ENCODE peak calls at places on chromosomes 7 and 10, in seven cellular contexts. X is right lobe of liver, M is colonic mucosa, D is DND-41, I is WERI-Rb-1, H is adrenal gland, G is small intestine. C is an unnamed sample. For H3K9me3, the result is how much of the 10 kb centered on the place peaks cover.

GRCh38 chr7:150367677-150368097 is 935 bp upstream of the REPIN1 start:
- DNase-seq in X (no peak), M (no peak), D (no peak), I (no peak), H (no peak), G (no peak), C (no peak)

GRCh38 chr7:14635955-14636354 is 266.6 kb downstream of the DGKB start:
- DNase-seq in X (no peak), M (no peak), D (no peak), I (no peak), H (no peak), G (peak), C (no peak)

GRCh38 chr7:93359520-93360198 is 127.5 kb downstream of the VPS50 start:
- DNase-seq in X (no peak), M (no peak), D (no peak), I (no peak), H (no peak), G (no peak), C (no peak)

GRCh38 chr7:36840930-36841329 is 116.6 kb upstream of the AOAH start:
- DNase-seq in X (no peak), M (no peak), D (no peak), I (no peak), H (no peak), G (no peak), C (no peak)

GRCh38 chr10:124012991-124013390 is 80.4 kb downstream of the CHST15 start:
- DNase-seq in X (peak), M (no peak), D (no peak), I (no peak), H (no peak), G (no peak), C (no peak)

GRCh38 chr10:123134915-123135414 is 805 bp upstream of the HMX3 start:
- DNase-seq in X (no peak), M (no peak), D (no peak), I (no peak), H (no peak), G (no peak), C (no peak)

GRCh38 chr7:55476071-55476803 is 96.1 kb downstream of the VOPP1 start:
- DNase-seq in X (no peak), M (no peak), D (no peak), I (no peak), H (peak), G (no peak), C (no peak)

GRCh38 chr10:125085281-125085680 is 75.1 kb downstream of the CTBP2 start:
- DNase-seq in X (no peak), M (no peak), D (no peak), I (peak), H (no peak), G (no peak), C (no peak)

GRCh38 chr7:74290999-74291441 is 1.8 kb downstream of the CLIP2 start:
- DNase-seq in X (no peak), M (peak), D (no peak), I (no peak), H (no peak), G (peak), C (no peak)

GRCh38 chr10:30985552-30985951 is 46.1 kb downstream of the ZNF438 start:
- DNase-seq in X (no peak), M (no peak), D (no peak), I (no peak), H (no peak), G (no peak), C (no peak)

GRCh38 chr7:138338361-138338760 is 121.7 kb upstream of the TRIM24 start:
- DNase-seq in X (peak), M (peak), D (no peak), I (no peak), H (peak), G (no peak), C (peak)

GRCh38 chr7:45098983-45099839 is 10.4 kb upstream of the NACAD start:
- DNase-seq in X (no peak), M (no peak), D (no peak), I (no peak), H (no peak), G (no peak), C (no peak)

GRCh38 chr7:73811760-73812168 is 19.0 kb upstream of the CLDN4 start:
- DNase-seq in X (peak), M (peak), D (peak), I (peak), H (peak), G (peak), C (peak)

GRCh38 chr10:46255696-46256355 is 31.0 kb upstream of the ANTXRL start:
- DNase-seq in X (peak), M (peak), D (peak), I (peak), H (peak), G (peak), C (peak)

DNA sequence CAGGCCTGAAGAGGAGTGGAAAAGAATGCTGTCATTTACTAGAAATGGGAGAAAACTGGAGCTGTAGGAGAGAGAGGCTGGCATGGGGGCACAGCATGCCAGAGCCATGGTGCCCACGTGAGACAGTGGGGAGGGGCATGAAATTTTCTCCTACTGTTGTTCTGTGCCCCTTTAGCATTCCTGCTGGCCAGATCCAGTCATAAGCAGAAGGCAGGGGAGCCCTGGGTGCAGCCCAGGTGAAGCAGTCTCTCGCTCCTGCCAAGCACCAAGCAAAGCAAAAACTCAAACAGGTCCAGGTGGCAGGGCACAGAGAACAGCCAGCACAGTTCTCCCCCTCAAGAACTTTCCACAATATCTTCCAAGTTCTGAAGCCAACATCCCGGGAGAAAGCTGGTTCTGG is 383.2 kb downstream of the TCERG1L start:
- DNase-seq in X (no peak), M (no peak), D (no peak), I (no peak), H (no peak), G (no peak), C (no peak)
- H3K9me3 ChIP-seq in X (under half), M (under half), D (under half), I (under half), H (under half), G (under half), C (under half)

DNA sequence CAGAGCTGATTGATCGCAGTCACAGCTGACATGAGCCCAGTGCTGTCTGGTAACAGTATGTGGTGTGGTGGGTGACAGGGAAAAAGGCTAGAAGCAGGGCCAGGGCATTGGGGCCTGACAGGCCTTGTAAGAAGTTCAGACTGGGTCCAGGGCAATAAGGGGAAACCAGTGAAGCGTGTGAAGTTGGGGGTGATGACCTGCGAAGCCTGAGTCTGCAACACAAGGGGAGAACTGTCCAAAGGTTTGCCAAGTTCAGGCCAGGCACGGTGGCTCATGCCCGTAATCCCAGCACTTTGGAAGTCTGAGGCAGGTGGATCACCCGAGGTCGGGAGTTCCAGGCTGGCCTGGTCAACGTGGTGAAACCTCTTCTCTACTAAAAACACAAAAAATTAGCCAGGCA is 983.9 kb upstream of the ZNF722 start:
- DNase-seq in X (no peak), M (no peak), D (no peak), I (no peak), H (no peak), G (no peak), C (no peak)
- H3K9me3 ChIP-seq in X (under half), M (under half), D (under half), I (under half), H (under half), G (under half), C (under half)

DNA sequence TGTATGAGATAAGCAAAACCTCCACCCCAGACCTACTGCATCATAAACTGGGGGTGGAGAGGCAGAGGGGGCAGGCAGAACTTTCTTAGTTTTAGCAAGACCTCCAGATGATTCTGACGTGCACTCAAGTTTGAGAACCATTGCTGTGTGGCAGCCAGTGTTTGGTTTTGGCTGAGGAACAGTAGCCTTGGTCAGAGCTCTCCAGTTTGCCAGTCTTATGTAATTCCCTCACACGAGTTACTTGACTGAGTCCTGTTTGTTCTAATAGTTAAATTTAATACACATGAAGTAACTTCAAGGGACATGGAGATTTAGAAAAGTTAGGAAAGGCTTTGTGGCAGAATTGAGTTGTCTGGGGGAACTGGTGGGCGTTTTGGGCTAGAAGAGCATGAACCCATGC is 38.5 kb downstream of the GARS1 start:
- DNase-seq in X (no peak), M (no peak), D (no peak), I (no peak), H (no peak), G (no peak), C (no peak)
- H3K9me3 ChIP-seq in X (under half), M (under half), D (under half), I (under half), H (under half), G (under half), C (under half)

GRCh38 chr7:157977306-157977705 is 610.3 kb downstream of the PTPRN2 start:
- DNase-seq in X (no peak), M (no peak), D (no peak), I (no peak), H (no peak), G (no peak), C (no peak)
- H3K9me3 ChIP-seq in X (under half), M (under half), D (under half), I (under half), H (under half), G (under half), C (under half)